ENCODE peak calls at places on chromosome 17, in seven cellular contexts. Y, I, V, C, J, F and W are unnamed samples. For H3K9me3, the result is how much of the 10 kb centered on the place peaks cover.

GRCh38 chr17:49836111-49837030 is 11.5 kb downstream of the TAC4 start:
- DNase-seq in V (no peak), Y (no peak), J (no peak), C (peak), I (no peak), F (no peak), W (no peak)

GRCh38 chr17:8287651-8288335 is 677 bp upstream of the RANGRF start:
- DNase-seq in F (no peak), J (no peak), V (no peak), I (no peak), Y (no peak), C (no peak), W (no peak)

GRCh38 chr17:15442316-15443185 is 24.9 kb downstream of the CDRT4 start:
- DNase-seq in C (no peak), V (no peak), F (no peak), I (no peak), Y (no peak), J (no peak), W (no peak)

GRCh38 chr17:74165811-74166365 is 37.6 kb upstream of the RPL38 start:
- DNase-seq in J (no peak), C (peak), I (no peak), Y (no peak), V (no peak), F (peak), W (no peak)

GRCh38 chr17:69103557-69104233 is 38.0 kb downstream of the ABCA6 start:
- DNase-seq in V (no peak), I (no peak), J (no peak), Y (no peak), C (no peak), F (no peak), W (no peak)

GRCh38 chr17:39671651-39672521 is 3.6 kb downstream of the PNMT start:
- DNase-seq in C (peak), F (peak), Y (no peak), J (peak), V (peak), I (peak), W (no peak)

GRCh38 chr17:50219939-50220465 is 18.6 kb upstream of the COL1A1 start:
- DNase-seq in Y (no peak), I (peak), V (peak), C (peak), J (no peak), F (no peak), W (no peak)

GRCh38 chr17:34713687-34714086 is 134.3 kb downstream of the TMEM132E start:
- DNase-seq in J (no peak), C (no peak), I (no peak), F (peak), Y (no peak), V (no peak), W (no peak)

GRCh38 chr17:81340606-81341346 is 45.7 kb upstream of the SLC38A10 start:
- DNase-seq in J (no peak), I (peak), F (peak), V (no peak), C (no peak), Y (no peak), W (no peak)

DNA sequence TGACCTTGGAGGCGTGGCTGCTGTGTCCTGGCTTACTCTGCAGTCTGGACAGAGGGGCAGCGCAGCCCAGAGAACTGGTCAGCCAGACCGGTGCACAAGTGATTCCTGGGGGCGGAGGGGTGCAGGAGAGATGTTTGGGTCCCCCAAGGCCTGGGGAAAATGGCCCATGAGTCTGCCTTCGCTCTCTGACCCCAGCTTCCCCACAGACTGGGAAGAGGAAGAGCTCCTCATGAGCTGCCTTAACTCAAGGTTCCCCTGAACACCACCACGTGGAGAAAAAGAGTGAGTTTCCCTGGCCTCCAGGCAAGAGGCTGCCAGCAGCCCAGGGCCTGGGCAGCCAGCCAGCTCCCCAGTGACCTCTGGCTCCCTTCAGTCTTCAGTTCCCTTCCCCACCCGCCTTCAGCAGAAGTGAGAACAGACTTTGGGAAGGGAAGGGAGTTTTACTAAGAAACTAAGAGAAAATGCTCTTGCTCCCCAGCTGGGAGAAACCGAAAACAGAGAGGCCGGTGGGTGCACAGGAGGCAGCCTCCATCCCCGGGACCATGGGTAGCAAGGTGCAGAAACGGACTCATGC is 2.0 kb upstream of the C17orf99 start:
- DNase-seq in I (peak), Y (no peak), C (peak), J (no peak), V (no peak), F (no peak), W (no peak)
- H3K27ac ChIP-seq in I (peak), Y (no peak), C (peak), J (no peak), V (no peak), F (no peak), W (peak)

GRCh38 chr17:79658811-79659207 is 48.0 kb upstream of the RBFOX3 start:
- DNase-seq in J (peak), C (no peak), F (peak), Y (no peak), V (peak), I (peak), W (no peak)
- TF ChIP-seq CTCF in J (peak), C (no peak), F (peak), Y (no peak), V (peak), I (no peak), W (no peak)

GRCh38 chr17:1416414-1416813 is 16.4 kb upstream of the YWHAE start:
- DNase-seq in J (no peak), V (no peak), Y (no peak), C (no peak), F (no peak), I (no peak), W (no peak)

GRCh38 chr17:1414634-1415033 is 14.6 kb upstream of the YWHAE start:
- DNase-seq in V (no peak), J (no peak), C (no peak), Y (no peak), I (no peak), F (no peak), W (no peak)

GRCh38 chr17:1414001-1414574 is 14.1 kb upstream of the YWHAE start:
- DNase-seq in J (no peak), C (no peak), Y (no peak), F (no peak), V (no peak), I (no peak), W (no peak)

GRCh38 chr17:1412185-1413110 is 12.4 kb upstream of the YWHAE start:
- DNase-seq in C (no peak), I (peak), Y (no peak), F (no peak), J (no peak), V (no peak), W (no peak)

GRCh38 chr17:1413281-1413791 is 13.3 kb upstream of the YWHAE start:
- DNase-seq in J (no peak), V (no peak), C (peak), I (peak), Y (no peak), F (no peak), W (no peak)
- H3K9me3 ChIP-seq in J (under half), V (under half), C (under half), I (under half), Y (under half), F (under half), W (under half)

DNA sequence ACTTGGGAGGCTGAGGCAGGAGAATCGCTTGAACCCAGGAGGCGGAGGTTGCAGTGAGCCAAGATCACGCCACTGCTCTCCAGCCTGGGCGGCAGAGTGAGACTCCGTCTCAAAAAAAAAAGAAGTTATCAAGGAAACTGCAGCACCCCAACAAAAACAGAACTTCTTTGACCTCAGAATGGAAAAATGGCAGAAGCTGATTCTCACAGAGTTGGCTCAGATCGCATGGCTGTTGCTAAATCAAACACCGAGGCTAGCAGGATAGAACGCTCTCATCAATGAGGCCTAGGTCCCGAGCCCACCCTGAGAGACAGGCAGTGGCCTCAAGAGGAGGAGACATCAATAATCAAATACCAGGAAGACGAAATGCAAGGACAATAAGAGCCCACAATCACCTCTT is 1.1 kb upstream of the TM4SF5 start:
- DNase-seq in C (no peak), I (no peak), Y (no peak), F (no peak), J (no peak), V (no peak), W (no peak)
- H3K27ac ChIP-seq in C (no peak), I (no peak), Y (no peak), F (no peak), J (no peak), V (no peak), W (no peak)

DNA sequence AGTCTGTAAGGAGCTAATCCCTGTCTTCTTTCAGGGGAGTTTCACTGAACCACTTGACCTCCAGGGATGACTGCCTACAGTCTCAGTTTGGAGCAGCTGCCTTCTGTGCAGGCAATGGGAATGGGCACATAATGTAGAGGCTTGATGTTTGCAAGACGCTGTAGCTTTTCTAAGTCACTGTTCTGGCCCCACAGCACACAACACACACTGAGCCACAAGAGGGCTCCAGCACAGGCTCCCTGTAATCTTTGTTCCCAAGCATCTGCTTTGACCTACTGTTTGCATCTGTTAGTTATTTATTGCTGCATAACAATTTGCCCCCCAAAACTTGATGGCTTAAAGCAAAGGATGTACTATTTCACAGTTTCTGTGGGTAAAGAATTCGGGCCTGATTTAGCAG is 419.0 kb upstream of the ASIC2 start:
- DNase-seq in F (peak), Y (no peak), C (no peak), V (peak), J (no peak), I (no peak), W (no peak)
- TF ChIP-seq CTCF in F (peak), Y (no peak), C (no peak), V (peak), J (peak), I (no peak), W (no peak)

DNA sequence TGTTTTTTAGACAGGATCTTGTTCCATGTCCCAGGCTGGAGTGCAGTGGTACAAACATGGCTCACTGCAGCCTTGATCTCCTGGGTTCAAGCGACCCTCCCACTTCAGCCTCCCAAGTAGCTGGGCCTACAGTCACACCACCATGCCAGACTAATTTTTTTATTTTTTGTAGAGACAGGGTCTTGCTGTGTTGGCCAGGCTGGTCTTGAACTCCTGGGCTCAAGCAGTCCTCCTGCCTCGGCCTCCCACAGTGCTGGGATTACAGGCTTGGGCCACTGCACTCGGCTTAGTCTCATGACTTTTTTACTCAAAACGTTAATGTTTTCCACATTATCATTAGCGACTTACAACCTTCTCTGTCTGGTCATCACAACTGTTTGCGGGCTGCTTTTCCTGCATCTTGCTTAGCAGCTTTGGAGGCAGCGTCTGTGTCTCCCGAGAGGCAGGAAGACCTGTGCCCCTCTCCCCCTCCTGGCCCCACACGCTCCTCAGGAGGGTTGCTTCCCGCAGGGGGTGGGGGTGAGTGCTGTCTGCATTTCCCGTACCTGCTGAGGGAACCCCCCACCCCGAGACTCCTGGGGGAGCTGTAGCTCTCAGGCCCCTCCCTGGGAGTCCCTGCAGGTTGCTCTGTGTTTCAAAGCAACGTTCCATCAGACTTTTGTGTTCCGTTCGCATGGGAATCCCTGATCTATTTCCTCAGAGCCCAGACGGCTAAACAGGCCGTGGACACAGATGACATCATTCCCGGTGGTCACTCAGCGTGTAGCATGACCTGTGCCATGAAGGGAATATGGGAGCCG is 52.6 kb downstream of the PGS1 start:
- DNase-seq in F (no peak), C (no peak), J (no peak), Y (no peak), V (no peak), I (no peak), W (no peak)
- H3K9me3 ChIP-seq in F (under half), C (under half), J (under half), Y (under half), V (under half), I (under half), W (under half)

DNA sequence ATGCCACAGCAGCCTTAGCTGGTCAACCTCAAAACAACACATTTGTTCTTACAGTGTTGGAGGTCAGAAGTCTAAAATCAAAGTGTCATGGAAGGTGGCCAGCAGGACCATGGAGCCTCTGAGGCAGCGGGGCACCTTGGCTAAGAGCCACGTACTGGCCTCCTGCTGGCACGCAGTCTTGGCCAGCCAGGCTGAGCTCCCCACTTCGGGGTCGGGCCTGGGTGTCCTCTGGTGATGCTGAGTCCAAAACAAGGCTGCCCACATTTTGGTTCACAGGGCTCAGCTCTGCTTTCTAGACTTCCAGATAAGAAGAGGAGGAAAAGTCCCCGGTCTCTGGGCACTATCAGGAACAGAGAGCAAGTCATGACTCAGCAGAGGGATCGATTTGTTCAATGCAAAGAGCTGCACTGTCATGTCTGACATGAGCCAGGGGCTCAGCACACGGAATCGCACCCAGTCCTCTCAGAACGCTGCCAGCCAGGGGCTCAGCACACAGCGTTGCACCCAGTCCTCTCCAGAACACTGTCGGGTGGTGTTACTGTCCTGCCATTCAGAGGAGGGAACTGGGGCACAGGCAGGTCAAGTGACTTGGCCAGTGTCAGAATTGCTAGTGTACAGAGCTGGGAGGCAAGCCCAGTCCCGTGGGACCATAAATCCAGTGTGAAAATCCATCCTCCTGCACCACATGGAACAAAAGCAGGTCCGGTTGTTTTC is 2.5 kb downstream of the LGALS9 start:
- DNase-seq in J (no peak), I (peak), V (no peak), Y (no peak), F (no peak), C (peak), W (no peak)
- H3K27ac ChIP-seq in J (no peak), I (peak), V (no peak), Y (no peak), F (no peak), C (peak), W (no peak)

GRCh38 chr17:43453331-43453812 is 30.4 kb upstream of the DHX8 start:
- DNase-seq in F (no peak), V (peak), J (no peak), Y (no peak), I (no peak), C (no peak), W (no peak)
- TF ChIP-seq CTCF in F (no peak), V (no peak), J (no peak), Y (no peak), I (no peak), C (no peak), W (no peak)

GRCh38 chr17:27091043-27091497 is 202.8 kb upstream of the WSB1 start:
- DNase-seq in V (no peak), J (no peak), Y (no peak), C (no peak), I (no peak), F (no peak), W (no peak)

GRCh38 chr17:27087935-27088766 is 205.8 kb upstream of the WSB1 start:
- DNase-seq in V (no peak), I (no peak), J (no peak), F (no peak), Y (no peak), C (no peak), W (no peak)

GRCh38 chr17:27086526-27086925 is 207.4 kb upstream of the WSB1 start:
- DNase-seq in C (no peak), V (no peak), J (no peak), I (no peak), F (no peak), Y (no peak), W (no peak)

GRCh38 chr17:27088767-27089078 is 205.2 kb upstream of the WSB1 start:
- DNase-seq in I (no peak), Y (no peak), V (no peak), F (no peak), J (no peak), C (no peak), W (no peak)

DNA sequence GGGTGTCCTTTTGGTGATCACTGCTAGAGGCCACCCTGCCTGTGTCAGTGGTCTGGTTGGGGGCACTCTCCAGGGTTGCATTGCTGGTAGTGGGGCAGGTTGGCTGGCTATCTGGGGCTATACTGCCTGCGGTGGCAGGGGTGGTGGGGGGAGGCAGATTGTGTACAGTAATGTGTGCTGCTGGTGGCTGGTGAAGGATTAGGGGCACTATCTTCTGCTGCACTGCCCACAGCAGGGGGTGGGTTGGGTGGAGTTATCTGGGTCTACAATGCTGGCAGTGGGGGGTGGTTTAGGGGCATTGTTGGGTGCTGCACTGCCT is 204.0 kb upstream of the WSB1 start:
- DNase-seq in F (no peak), I (no peak), V (no peak), Y (no peak), C (no peak), J (no peak), W (no peak)
- H3K9me3 ChIP-seq in F (half or more), I (under half), V (under half), Y (under half), C (under half), J (under half), W (under half)

DNA sequence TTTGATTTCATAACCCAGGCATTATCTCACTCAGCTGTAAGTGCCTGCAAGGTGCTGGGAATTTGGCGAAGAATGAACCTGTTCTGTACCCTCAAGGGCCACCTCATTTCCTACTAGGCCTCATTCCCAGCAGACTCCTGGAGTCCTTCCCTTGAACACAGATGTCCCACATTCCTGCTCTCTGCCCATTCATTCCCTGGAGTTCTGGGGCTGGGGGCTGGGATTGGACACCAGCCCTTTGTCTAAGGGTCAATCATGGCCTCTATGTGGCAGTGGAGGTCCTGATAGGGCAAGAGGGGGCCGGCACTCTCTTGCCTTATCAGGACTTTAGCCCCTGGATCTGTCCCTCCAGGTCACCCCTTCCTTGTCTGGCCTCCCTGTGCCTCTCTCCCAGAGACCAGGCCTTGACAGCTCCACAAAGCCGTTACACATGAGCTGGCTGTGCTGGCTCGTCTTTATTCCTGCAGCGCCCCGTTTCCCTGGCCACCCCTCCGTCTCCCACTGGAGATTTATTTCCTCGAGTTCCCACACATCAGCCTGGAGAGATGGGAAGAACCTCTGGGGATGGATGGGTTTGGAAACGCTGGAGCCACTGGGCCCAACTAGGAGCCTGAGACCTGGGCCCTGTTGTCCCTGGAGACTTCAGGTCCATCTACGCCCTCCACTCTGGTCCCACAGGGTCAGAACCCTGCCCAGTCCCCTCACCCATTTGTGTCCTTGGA is 920 bp upstream of the GFAP start:
- DNase-seq in J (no peak), F (no peak), Y (no peak), I (no peak), C (peak), V (peak), W (no peak)
- H3K27ac ChIP-seq in J (no peak), F (no peak), Y (no peak), I (peak), C (peak), V (no peak), W (no peak)